ENCODE peak calls at places on chromosomes 4 and X, in four cellular contexts. H is AG09309, W is suprapubic skin, B is fibroblast of pulmonary artery. P is an unnamed sample.

GRCh38 chr4:26191353-26191752 is 129.5 kb upstream of the RBPJ start:
- DNase-seq in H (no peak), W (no peak), B (no peak), P (no peak)

GRCh38 chr4:156362581-156362980 is 408.9 kb upstream of the CTSO start:
- DNase-seq in H (no peak), W (no peak), B (no peak), P (no peak)

GRCh38 chr4:80266267-80266901 is at the start of gene FGF5:
- DNase-seq in H (peak), W (no peak), B (peak), P (peak)

GRCh38 chr4:14897217-14897616 is 105.1 kb upstream of the CPEB2 start:
- DNase-seq in H (no peak), W (no peak), B (no peak), P (no peak)

GRCh38 chr4:78379991-78380739 is 171.4 kb upstream of the ANXA3 start:
- DNase-seq in H (no peak), W (no peak), B (no peak), P (no peak)

GRCh38 chrX:47176101-47176740 is 17.4 kb upstream of the UBA1 start:
- DNase-seq in H (no peak), W (peak), B (no peak), P (no peak)

GRCh38 chrX:153926594-153926862 is 464 bp upstream of the ARHGAP4 start:
- DNase-seq in H (no peak), W (no peak), B (no peak), P (no peak)

GRCh38 chr4:33218238-33218637 is 2498.1 kb downstream of the PCDH7 start:
- DNase-seq in H (no peak), W (no peak), B (no peak), P (no peak)

GRCh38 chr4:3781193-3781886 is 15.2 kb downstream of the ADRA2C start:
- DNase-seq in H (no peak), W (no peak), B (no peak), P (no peak)

GRCh38 chr4:81452452-81453011 is 19.2 kb downstream of the RASGEF1B start:
- DNase-seq in H (no peak), W (no peak), B (no peak), P (no peak)

GRCh38 chr4:82761249-82761648 is 37.3 kb downstream of the SCD5 start:
- DNase-seq in H (peak), W (no peak), B (no peak), P (no peak)

GRCh38 chrX:119516157-119516702 is 48.0 kb downstream of the SLC25A5 start:
- DNase-seq in H (no peak), W (no peak), B (peak), P (peak)

GRCh38 chr4:107801766-107802211 is 22.9 kb upstream of the SGMS2 start:
- DNase-seq in H (peak), W (no peak), B (no peak), P (no peak)

GRCh38 chrX:46572295-46572936 is 1.1 kb upstream of the CHST7 start:
- DNase-seq in H (no peak), W (no peak), B (no peak), P (no peak)

GRCh38 chr4:26896636-26897035 is 36.0 kb downstream of the STIM2 start:
- DNase-seq in H (peak), W (no peak), B (peak), P (peak)

GRCh38 chrX:3218442-3218841 is 128.0 kb downstream of the MXRA5 start:
- DNase-seq in H (no peak), W (no peak), B (no peak), P (no peak)

GRCh38 chrX:151019837-151020236 is 36.7 kb downstream of the HMGB3 start:
- DNase-seq in H (peak), W (no peak), B (peak), P (peak)

GRCh38 chr4:84855774-84856173 is 110.7 kb downstream of the WDFY3 start:
- DNase-seq in H (no peak), W (no peak), B (no peak), P (no peak)

GRCh38 chr4:125433453-125433852 is 118.7 kb downstream of the FAT4 start:
- DNase-seq in H (peak), W (no peak), B (peak), P (peak)

GRCh38 chr4:3288571-3289094 is 4.2 kb upstream of the RGS12 start:
- DNase-seq in H (no peak), W (peak), B (no peak), P (no peak)

GRCh38 chr4:78356251-78356650 is 195.3 kb upstream of the ANXA3 start:
- DNase-seq in H (no peak), W (no peak), B (no peak), P (no peak)

GRCh38 chr4:6295495-6295894 is 25.8 kb downstream of the WFS1 start:
- DNase-seq in H (no peak), W (no peak), B (no peak), P (no peak)

GRCh38 chrX:154516655-154517100 is 646 bp upstream of the FAM3A start:
- DNase-seq in H (no peak), W (no peak), B (peak), P (no peak)

GRCh38 chr4:13266687-13267086 is 217.5 kb downstream of the RAB28 start:
- DNase-seq in H (no peak), W (no peak), B (no peak), P (no peak)

GRCh38 chrX:87299563-87300160 is 217.9 kb upstream of the KLHL4 start:
- DNase-seq in H (peak), W (no peak), B (peak), P (no peak)

GRCh38 chr4:81031389-81032173 is 1.1 kb downstream of the BMP3 start:
- DNase-seq in H (no peak), W (no peak), B (no peak), P (no peak)

GRCh38 chr4:94504545-94504944 is 52.8 kb downstream of the PDLIM5 start:
- DNase-seq in H (peak), W (no peak), B (no peak), P (no peak)

GRCh38 chrX:29617725-29618124 is 597.6 kb upstream of the MAGEB2 start:
- DNase-seq in H (no peak), W (no peak), B (no peak), P (no peak)

GRCh38 chrX:38165023-38165422 is 55.6 kb downstream of the SRPX start:
- DNase-seq in H (no peak), W (no peak), B (no peak), P (no peak)

GRCh38 chr4:26061248-26061986 is 147.4 kb downstream of the SMIM20 start:
- DNase-seq in H (no peak), W (no peak), B (peak), P (no peak)

GRCh38 chrX:31845003-31845402 is 773.2 kb upstream of the FTHL17 start:
- DNase-seq in H (no peak), W (no peak), B (peak), P (no peak)

GRCh38 chr4:2907706-2908293 is 55.4 kb downstream of the NOP14 start:
- DNase-seq in H (no peak), W (no peak), B (no peak), P (no peak)

GRCh38 chrX:6363193-6363592 is 134.5 kb upstream of the NLGN4X start:
- DNase-seq in H (no peak), W (no peak), B (no peak), P (no peak)
- TF ChIP-seq CTCF in H (no peak), W (no peak), B (no peak), P (no peak)

GRCh38 chr4:152820073-152820472 is 40.3 kb downstream of the ARFIP1 start:
- DNase-seq in H (no peak), W (no peak), B (no peak), P (no peak)
- H3K4me3 ChIP-seq in H (no peak), W (no peak), B (no peak), P (no peak)

GRCh38 chrX:50903387-50904027 is 7.0 kb upstream of the BMP15 start:
- DNase-seq in H (no peak), W (no peak), B (peak), P (no peak)
- TF ChIP-seq CTCF in H (peak), W (no peak), B (peak), P (peak)

DNA sequence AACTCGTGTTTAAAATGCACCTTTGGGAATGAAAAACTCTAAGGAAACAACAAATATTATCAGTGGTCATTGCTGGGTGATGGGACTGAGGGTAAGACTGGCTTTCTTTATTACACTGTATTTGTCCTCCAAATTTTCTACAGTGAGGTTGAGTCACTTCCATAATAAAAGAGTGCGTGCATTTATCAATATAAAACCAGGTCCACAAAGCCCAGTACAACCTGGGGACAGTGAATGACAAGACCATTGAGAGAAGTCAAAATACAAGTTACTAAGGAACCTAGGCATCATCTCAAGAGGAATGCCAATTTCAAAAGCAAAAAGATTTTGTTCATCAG is 76.4 kb downstream of the MAGED4 start:
- DNase-seq in H (no peak), W (no peak), B (no peak), P (no peak)
- H3K4me3 ChIP-seq in H (peak), W (peak), B (peak), P (peak)

DNA sequence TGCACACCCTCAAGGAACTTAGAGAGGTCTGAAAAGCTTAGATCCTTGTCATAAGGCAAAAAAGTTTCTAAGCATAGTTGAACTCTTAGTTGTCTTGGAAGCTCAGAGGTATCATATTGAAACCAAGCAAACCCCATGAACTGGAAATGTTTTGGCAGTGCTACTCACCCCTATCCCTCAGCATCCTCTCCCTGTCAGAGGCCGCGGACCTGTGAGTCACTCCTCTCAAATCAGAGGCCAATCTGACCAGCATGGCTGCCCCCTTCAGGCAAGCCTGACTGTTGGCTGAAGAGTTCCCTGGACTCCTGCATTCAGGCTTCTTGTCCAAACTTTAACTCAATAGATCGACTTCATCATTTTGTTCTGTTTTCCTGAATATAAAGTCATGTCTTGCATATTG is 69.4 kb downstream of the KCNIP4 start:
- DNase-seq in H (no peak), W (no peak), B (peak), P (no peak)
- TF ChIP-seq CTCF in H (peak), W (no peak), B (peak), P (peak)

DNA sequence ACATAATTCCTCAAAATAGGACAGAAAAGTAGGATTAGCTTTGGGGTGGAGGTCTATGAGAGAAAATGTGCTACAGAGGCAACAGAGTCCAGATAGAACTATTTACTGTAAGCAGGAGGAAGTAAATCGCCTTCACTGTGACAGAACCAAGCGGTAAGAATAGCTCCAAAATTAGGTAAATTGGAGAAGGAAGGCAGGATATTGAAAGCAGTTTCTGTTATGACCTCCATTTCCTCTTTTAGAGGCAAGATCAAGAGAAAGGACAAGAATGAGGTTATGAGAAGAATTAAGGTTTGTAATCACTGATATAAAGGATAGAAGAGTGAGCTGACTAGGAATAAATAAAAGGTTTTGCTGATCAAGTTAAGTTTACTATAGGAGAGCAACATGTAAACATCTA is 44.1 kb upstream of the NEUROG2 start:
- DNase-seq in H (no peak), W (no peak), B (no peak), P (no peak)
- H3K4me3 ChIP-seq in H (no peak), W (no peak), B (no peak), P (no peak)

GRCh38 chr4:70632028-70632427 is 3.5 kb downstream of the ENAM start:
- DNase-seq in H (no peak), W (no peak), B (peak), P (no peak)
- TF ChIP-seq CTCF in H (no peak), W (no peak), B (no peak), P (no peak)

DNA sequence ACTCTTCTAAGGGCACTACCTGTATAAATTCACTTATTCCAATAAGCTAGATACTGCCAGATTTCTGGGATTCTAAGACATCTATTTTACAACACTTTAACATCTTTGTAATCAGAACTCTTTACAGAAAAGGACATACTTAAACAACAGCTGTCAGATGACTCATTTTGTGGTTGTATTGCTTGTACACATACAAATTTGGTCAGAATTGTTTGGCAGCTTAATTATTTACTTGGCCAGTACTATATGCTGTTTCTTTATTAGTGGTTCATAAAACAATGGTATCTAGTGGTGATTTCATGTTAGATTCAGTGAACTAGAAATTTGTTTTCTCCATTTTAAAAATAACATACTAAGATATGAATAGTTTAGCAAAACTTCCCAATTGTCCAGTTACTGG is 27.2 kb downstream of the PALLD start:
- DNase-seq in H (peak), W (no peak), B (peak), P (peak)
- H3K4me3 ChIP-seq in H (no peak), W (no peak), B (no peak), P (no peak)

GRCh38 chrX:80282535-80282934 is 137.7 kb upstream of the TENT5D start:
- DNase-seq in H (no peak), W (no peak), B (no peak), P (no peak)

GRCh38 chrX:80290834-80291233 is 129.4 kb upstream of the TENT5D start:
- DNase-seq in H (no peak), W (no peak), B (no peak), P (no peak)

GRCh38 chrX:80285131-80285773 is 135.0 kb upstream of the TENT5D start:
- DNase-seq in H (peak), W (no peak), B (peak), P (no peak)
- TF ChIP-seq CTCF in H (peak), W (no peak), B (peak), P (no peak)